ENCODE peak calls at places on chromosomes 3 and 15, in five cellular contexts. N, Q, I, Y and B are unnamed samples.

GRCh38 chr15:91655891-91656290 is 197.6 kb upstream of the SLCO3A1 start:
- DNase-seq in N (no peak), Q (no peak), I (no peak), Y (no peak), B (no peak)

GRCh38 chr15:84608707-84609284 is 8.0 kb downstream of the ZSCAN2 start:
- DNase-seq in N (no peak), Q (no peak), I (no peak), Y (no peak), B (no peak)

GRCh38 chr3:76096836-76097587 is 311.7 kb upstream of the ZNF717 start:
- DNase-seq in N (no peak), Q (no peak), I (no peak), Y (no peak), B (no peak)

GRCh38 chr3:112407888-112408702 is 75.1 kb downstream of the CD200 start:
- DNase-seq in N (no peak), Q (no peak), I (no peak), Y (no peak), B (no peak)

GRCh38 chr3:14886101-14886500 is 61.3 kb upstream of the NR2C2 start:
- DNase-seq in N (no peak), Q (no peak), I (no peak), Y (no peak), B (no peak)

GRCh38 chr3:119508172-119508845 is 10.0 kb downstream of the TIMMDC1 start:
- DNase-seq in N (no peak), Q (no peak), I (no peak), Y (no peak), B (no peak)

GRCh38 chr15:83210619-83211018 is 3.0 kb upstream of the HDGFL3 start:
- DNase-seq in N (no peak), Q (no peak), I (no peak), Y (no peak), B (no peak)

GRCh38 chr3:8069981-8070380 is 431.6 kb upstream of the LMCD1 start:
- DNase-seq in N (no peak), Q (peak), I (no peak), Y (no peak), B (no peak)

GRCh38 chr3:192830279-192831110 is 87.2 kb downstream of the MB21D2 start:
- DNase-seq in N (no peak), Q (no peak), I (no peak), Y (no peak), B (no peak)

GRCh38 chr15:90031231-90031791 is 30.2 kb downstream of the ZNF710 start:
- DNase-seq in N (peak), Q (peak), I (no peak), Y (no peak), B (no peak)

GRCh38 chr3:88677311-88677710 is 430.1 kb upstream of the EPHA3 start:
- DNase-seq in N (no peak), Q (no peak), I (no peak), Y (no peak), B (no peak)

GRCh38 chr3:141998674-141999290 is 122.3 kb downstream of the ATP1B3 start:
- DNase-seq in N (peak), Q (peak), I (no peak), Y (no peak), B (no peak)

GRCh38 chr3:116815831-116816588 is 106.4 kb downstream of the TUSC7 start:
- DNase-seq in N (peak), Q (peak), I (no peak), Y (no peak), B (no peak)

GRCh38 chr3:5630396-5630795 is 442.9 kb downstream of the EDEM1 start:
- DNase-seq in N (no peak), Q (no peak), I (no peak), Y (no peak), B (no peak)

GRCh38 chr3:184371570-184372018 is 6.4 kb downstream of the THPO start:
- DNase-seq in N (peak), Q (peak), I (peak), Y (peak), B (no peak)

GRCh38 chr15:28994142-28994829 is 108.5 kb downstream of the APBA2 start:
- DNase-seq in N (no peak), Q (no peak), I (no peak), Y (no peak), B (no peak)

GRCh38 chr15:62087671-62088360 is 21.0 kb downstream of the C2CD4A start:
- DNase-seq in N (no peak), Q (no peak), I (no peak), Y (no peak), B (no peak)

GRCh38 chr15:56001476-56002078 is 8.2 kb upstream of the NEDD4 start:
- DNase-seq in N (peak), Q (no peak), I (no peak), Y (no peak), B (no peak)

GRCh38 chr3:105145516-105145915 is 221.2 kb upstream of the ALCAM start:
- DNase-seq in N (no peak), Q (no peak), I (no peak), Y (no peak), B (peak)

GRCh38 chr3:13137808-13138565 is 64.8 kb upstream of the IQSEC1 start:
- DNase-seq in N (no peak), Q (no peak), I (peak), Y (no peak), B (no peak)

GRCh38 chr3:52532517-52532837 is 1.2 kb downstream of the NT5DC2 start:
- DNase-seq in N (no peak), Q (peak), I (no peak), Y (no peak), B (no peak)

GRCh38 chr3:138112362-138112761 is 3.0 kb downstream of the DZIP1L start:
- DNase-seq in N (peak), Q (peak), I (no peak), Y (no peak), B (no peak)

GRCh38 chr15:99472416-99473145 is 93.2 kb upstream of the MEF2A start:
- DNase-seq in N (no peak), Q (no peak), I (no peak), Y (no peak), B (no peak)

GRCh38 chr3:190073264-190073663 is 47.4 kb downstream of the P3H2 start:
- DNase-seq in N (peak), Q (peak), I (no peak), Y (no peak), B (no peak)

GRCh38 chr3:126355777-126356372 is 1.3 kb downstream of the KLF15 start:
- DNase-seq in N (peak), Q (peak), I (peak), Y (peak), B (peak)

GRCh38 chr3:78604328-78604727 is 1163.5 kb downstream of the ROBO1 start:
- DNase-seq in N (no peak), Q (peak), I (no peak), Y (no peak), B (no peak)

GRCh38 chr15:40323953-40324937 is 753 bp downstream of the INAFM2 start:
- DNase-seq in N (peak), Q (peak), I (no peak), Y (no peak), B (no peak)

GRCh38 chr3:30315452-30315851 is 290.9 kb upstream of the TGFBR2 start:
- DNase-seq in N (no peak), Q (no peak), I (no peak), Y (no peak), B (no peak)

GRCh38 chr3:184129012-184129411 is 6.1 kb upstream of the EIF2B5 start:
- DNase-seq in N (peak), Q (peak), I (peak), Y (no peak), B (peak)

GRCh38 chr3:58502832-58503231 is 10.9 kb downstream of the KCTD6 start:
- DNase-seq in N (no peak), Q (no peak), I (no peak), Y (no peak), B (no peak)

GRCh38 chr3:8458711-8459110 is 42.9 kb upstream of the LMCD1 start:
- DNase-seq in N (no peak), Q (peak), I (no peak), Y (no peak), B (no peak)

GRCh38 chr3:195548496-195548895 is 5.4 kb upstream of the PPP1R2 start:
- DNase-seq in N (no peak), Q (no peak), I (no peak), Y (no peak), B (no peak)

GRCh38 chr15:88847144-88847543 is 43.9 kb downstream of the ACAN start:
- DNase-seq in N (no peak), Q (no peak), I (no peak), Y (no peak), B (no peak)
- H2BK12ac ChIP-seq in N (no peak), Q (no peak), I (no peak), Y (no peak), B (no peak)

GRCh38 chr15:66621491-66622467 is 56.0 kb upstream of the LCTL start:
- DNase-seq in N (peak), Q (no peak), I (peak), Y (peak), B (peak)
- H4K8ac ChIP-seq in N (peak), Q (peak), I (no peak), Y (peak), B (peak)

DNA sequence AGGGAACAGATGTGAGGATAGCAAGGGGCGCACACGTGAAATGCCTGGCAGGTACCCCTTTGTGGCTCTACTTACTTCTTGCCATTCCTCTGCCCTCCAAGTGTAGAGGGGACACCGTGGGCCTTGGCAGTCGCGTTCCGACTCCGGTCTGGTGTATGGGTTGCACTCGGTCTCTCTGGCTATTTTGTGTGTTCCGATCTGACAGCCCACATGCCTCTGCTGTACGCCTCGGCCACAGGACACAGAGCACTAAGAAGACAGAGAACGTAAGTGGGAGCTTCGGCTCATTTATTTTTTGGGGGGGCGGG is 126.3 kb downstream of the ADAMTS9 start:
- DNase-seq in N (no peak), Q (no peak), I (no peak), Y (no peak), B (no peak)
- H3K9ac ChIP-seq in N (no peak), Q (peak), I (no peak), Y (no peak), B (no peak)

DNA sequence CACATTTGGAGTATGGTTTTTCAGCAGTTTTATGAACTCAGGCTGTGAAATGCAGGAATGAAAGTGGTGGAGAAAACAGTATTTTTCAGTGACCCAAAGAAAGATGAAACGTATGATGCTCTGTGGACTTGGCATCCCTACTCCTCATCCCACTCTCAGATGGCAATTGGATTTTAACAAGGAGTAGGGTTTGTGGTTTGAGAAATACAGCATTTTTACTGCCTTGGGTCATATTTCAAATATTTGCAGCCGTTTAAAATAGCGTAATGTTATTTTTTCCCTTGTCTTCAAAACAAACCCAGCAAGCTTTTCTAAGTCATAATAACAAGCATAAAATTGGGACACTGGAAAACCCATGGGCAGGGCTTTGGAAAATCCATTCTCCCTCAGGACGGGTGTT is 117.2 kb upstream of the LRIG1 start:
- DNase-seq in N (no peak), Q (no peak), I (no peak), Y (no peak), B (no peak)
- H2BK12ac ChIP-seq in N (no peak), Q (no peak), I (no peak), Y (no peak), B (no peak)

GRCh38 chr3:43391621-43392020 is 105.3 kb downstream of the SNRK start:
- DNase-seq in N (no peak), Q (no peak), I (no peak), Y (no peak), B (no peak)
- H4K8ac ChIP-seq in N (no peak), Q (no peak), I (no peak), Y (no peak), B (no peak)

GRCh38 chr15:76064375-76064774 is 4.6 kb downstream of the TMEM266 start:
- DNase-seq in N (no peak), Q (no peak), I (no peak), Y (no peak), B (no peak)
- H3K9ac ChIP-seq in N (no peak), Q (no peak), I (no peak), Y (no peak), B (no peak)